ENCODE peak calls at places on chromosomes 13 and 19, in ten cellular contexts. L is MCF 10A; B is GM12865; Z is HFF-Myc; M is lower leg skin; O is CD4-positive, alpha-beta T cell; K is AG09309; S is astrocyte; C is fibroblast of lung; R is BE2C. W is an unnamed sample.

GRCh38 chr13:74891610-74892009 is 590.4 kb downstream of the TBC1D4 start:
- DNase-seq in L (peak; percentile 66), B (no peak), Z (peak; percentile 46), M (no peak), O (no peak), K (no peak), S (peak; percentile 28), C (peak; percentile 58), R (no peak), W (no peak)

GRCh38 chr13:33265133-33265532 is 20.4 kb downstream of the STARD13 start:
- DNase-seq in L (no peak), B (no peak), Z (no peak), M (no peak), O (no peak), K (no peak), S (no peak), C (no peak), R (no peak), W (no peak)

GRCh38 chr19:58154287-58154678 is 3.7 kb upstream of the ZNF329 start:
- DNase-seq in L (no peak), B (no peak), Z (no peak), M (no peak), O (no peak), K (peak; percentile 13), S (peak; percentile 42), C (peak; percentile 61), R (no peak), W (no peak)

GRCh38 chr19:14081797-14082674 is 3.5 kb downstream of the C19orf67 start:
- DNase-seq in L (no peak), B (peak; percentile 64), Z (no peak), M (no peak), O (no peak), K (no peak), S (peak; percentile 31), C (no peak), R (no peak), W (no peak)

GRCh38 chr13:35856721-35857346 is 274.3 kb downstream of the DCLK1 start:
- DNase-seq in L (no peak), B (no peak), Z (no peak), M (no peak), O (no peak), K (no peak), S (no peak), C (no peak), R (no peak), W (no peak)

GRCh38 chr19:38839816-38840582 is 8.4 kb upstream of the ECH1 start:
- DNase-seq in L (peak; percentile 41), B (no peak), Z (no peak), M (no peak), O (no peak), K (no peak), S (no peak), C (no peak), R (peak; percentile 63), W (no peak)

GRCh38 chr13:97976551-97977375 is 23.3 kb downstream of the IPO5 start:
- DNase-seq in L (no peak), B (no peak), Z (peak; percentile 7), M (peak; percentile 86), O (no peak), K (no peak), S (no peak), C (no peak), R (peak; percentile 54), W (no peak)

GRCh38 chr19:16161848-16162247 is 11.5 kb downstream of the CIB3 start:
- DNase-seq in L (peak; percentile 94), B (no peak), Z (peak; percentile 60), M (no peak), O (no peak), K (peak; percentile 21), S (peak; percentile 69), C (peak; percentile 63), R (no peak), W (no peak)

GRCh38 chr19:34084396-34085145 is 87.7 kb upstream of the LSM14A start:
- DNase-seq in L (no peak), B (no peak), Z (no peak), M (no peak), O (no peak), K (no peak), S (no peak), C (no peak), R (no peak), W (no peak)

GRCh38 chr19:4425531-4425930 is 23.1 kb downstream of the CHAF1A start:
- DNase-seq in L (no peak), B (no peak), Z (peak; percentile 19), M (no peak), O (no peak), K (peak; percentile 25), S (peak; percentile 69), C (peak; percentile 83), R (no peak), W (no peak)

GRCh38 chr19:30065680-30066606 is 123.9 kb downstream of the URI1 start:
- DNase-seq in L (no peak), B (no peak), Z (no peak), M (peak; percentile 40), O (no peak), K (no peak), S (no peak), C (no peak), R (no peak), W (no peak)

GRCh38 chr19:51567583-51567982 is 3.5 kb upstream of the ZNF175 start:
- DNase-seq in L (no peak), B (no peak), Z (no peak), M (no peak), O (no peak), K (no peak), S (no peak), C (no peak), R (no peak), W (no peak)

GRCh38 chr19:40717325-40717879 is 490 bp downstream of the ITPKC start:
- DNase-seq in L (no peak), B (no peak), Z (no peak), M (peak; percentile 92), O (no peak), K (no peak), S (no peak), C (peak; percentile 21), R (no peak), W (no peak)
- TF ChIP-seq CTCF in L (no peak), B (no peak), Z (no peak), M (no peak), O (no peak), K (no peak), S (no peak), C (no peak), R (no peak), W (no peak)

GRCh38 chr13:45490068-45490467 is 25.3 kb downstream of the COG3 start:
- DNase-seq in L (peak; percentile 38), B (peak; percentile 23), Z (no peak), M (no peak), O (peak; percentile 28), K (no peak), S (no peak), C (no peak), R (no peak), W (no peak)
- TF ChIP-seq CTCF in L (peak; percentile 35), B (peak; percentile 43), Z (no peak), M (no peak), O (peak; percentile 66), K (no peak), S (no peak), C (no peak), R (peak; percentile 33), W (peak; percentile 38)

DNA sequence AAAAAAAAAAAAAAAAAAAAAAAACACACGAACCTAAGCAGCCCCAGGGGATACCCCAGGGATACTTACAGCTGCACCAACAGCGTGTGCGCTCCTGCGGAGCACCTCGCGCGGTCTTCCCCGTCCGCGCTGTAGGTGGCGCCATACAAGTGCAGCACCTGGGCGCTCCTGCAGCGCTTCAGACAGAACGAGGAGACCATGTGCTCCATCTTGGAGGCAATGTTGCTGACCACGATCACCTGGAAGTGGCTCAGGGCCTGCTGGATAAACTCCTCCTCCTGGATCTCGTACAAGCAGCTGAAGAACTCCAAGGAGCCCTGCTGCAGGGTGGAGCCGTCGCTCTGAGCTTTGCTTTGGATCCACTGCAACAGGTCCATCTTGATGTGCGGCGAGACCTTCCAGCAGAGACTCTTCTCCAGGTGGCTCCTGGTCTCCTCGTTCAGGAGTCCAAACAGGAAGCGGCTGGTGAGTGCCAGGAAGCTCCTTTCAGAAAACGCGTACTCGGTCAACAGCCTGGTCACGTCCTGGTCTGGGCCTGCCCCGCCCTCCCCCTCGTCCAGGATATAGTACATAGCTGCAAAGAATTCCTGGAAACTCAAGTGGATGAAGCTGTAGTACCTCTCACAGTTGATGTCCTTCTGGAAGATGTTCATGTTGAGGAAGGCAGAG is 14.5 kb downstream of the NLRP12 start:
- DNase-seq in L (no peak), B (no peak), Z (no peak), M (no peak), O (no peak), K (no peak), S (no peak), C (no peak), R (peak; percentile 32), W (no peak)
- TF ChIP-seq CTCF in L (peak; percentile 10), B (no peak), Z (peak; percentile 34), M (no peak), O (no peak), K (peak; percentile 22), S (peak; percentile 3), C (no peak), R (peak; percentile 38), W (no peak)

GRCh38 chr13:26488236-26489028 is 69.1 kb upstream of the WASF3 start:
- DNase-seq in L (no peak), B (no peak), Z (no peak), M (peak; percentile 71), O (no peak), K (no peak), S (no peak), C (no peak), R (no peak), W (no peak)
- TF ChIP-seq CTCF in L (no peak), B (no peak), Z (no peak), M (no peak), O (no peak), K (no peak), S (no peak), C (no peak), R (no peak), W (no peak)

GRCh38 chr19:35744688-35745327 is 410 bp downstream of the U2AF1L4 start:
- DNase-seq in L (peak; percentile 97), B (peak; percentile 96), Z (peak; percentile 89), M (peak; percentile 99), O (peak; percentile 94), K (peak; percentile 81), S (peak; percentile 83), C (peak; percentile 96), R (peak; percentile 98), W (peak; percentile 88)
- TF ChIP-seq CTCF in L (no peak), B (no peak), Z (peak; percentile 40), M (no peak), O (no peak), K (peak; percentile 57), S (peak; percentile 20), C (peak; percentile 44), R (peak; percentile 54), W (no peak)

DNA sequence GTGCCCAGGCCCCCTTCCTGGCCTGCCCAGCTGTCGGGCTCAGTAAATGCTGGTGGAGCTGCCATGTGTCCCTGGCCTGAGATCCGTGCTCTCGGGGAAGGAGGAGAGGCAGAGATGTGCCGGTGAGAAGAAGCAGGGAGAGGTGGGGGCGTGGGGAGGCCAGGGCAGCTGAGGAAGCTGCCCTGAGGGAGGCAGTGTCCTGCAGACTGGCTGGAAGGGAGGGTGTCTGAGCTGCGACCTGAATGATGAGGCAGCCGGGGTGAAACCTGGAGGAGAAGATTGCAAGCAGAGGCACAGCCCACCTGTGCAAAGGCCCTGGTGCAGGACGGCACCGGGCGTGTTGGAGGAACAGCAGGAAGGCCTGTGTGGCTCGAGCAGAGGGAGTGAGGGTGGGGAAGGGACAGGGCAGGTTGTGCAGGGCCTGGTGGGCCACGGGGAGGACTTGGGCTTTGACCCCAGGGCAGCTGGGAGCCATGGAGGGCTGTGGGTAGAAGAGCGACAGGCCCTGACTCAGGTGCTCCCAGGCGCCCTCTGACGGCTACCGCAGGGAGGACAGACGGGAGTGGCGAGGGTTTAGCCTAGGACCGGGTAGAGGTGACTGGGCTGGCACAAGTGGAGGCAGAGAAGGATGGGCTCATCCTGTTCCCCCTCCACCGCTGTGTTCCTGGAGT is 14.0 kb upstream of the CELF5 start:
- DNase-seq in L (peak; percentile 60), B (peak; percentile 61), Z (peak; percentile 10), M (no peak), O (peak; percentile 55), K (no peak), S (no peak), C (peak; percentile 9), R (peak; percentile 77), W (peak; percentile 60)
- TF ChIP-seq CTCF in L (peak; percentile 69), B (peak; percentile 92), Z (peak; percentile 79), M (no peak), O (peak; percentile 70), K (peak; percentile 65), S (peak; percentile 34), C (peak; percentile 34), R (peak; percentile 78), W (peak; percentile 64)